ENCODE peak calls at places on chromosomes 12 and 14, in nine cellular contexts. J, M, Z, F, H, B, A, U and O are unnamed samples.

GRCh38 chr12:111182391-111182790 is 186.5 kb downstream of the PHETA1 start:
- DNase-seq in J (no peak), M (no peak), Z (no peak), F (no peak), H (no peak), B (no peak), A (no peak), U (no peak), O (no peak)

GRCh38 chr14:101077511-101078074 is 174.1 kb upstream of the RTL1 start:
- DNase-seq in J (peak; percentile 67), M (no peak), Z (peak; percentile 53), F (peak; percentile 75), H (peak; percentile 73), B (peak; percentile 82), A (no peak), U (no peak), O (no peak)

GRCh38 chr14:99590746-99591555 is 13.1 kb downstream of the CCDC85C start:
- DNase-seq in J (peak; percentile 74), M (no peak), Z (no peak), F (no peak), H (peak; percentile 88), B (no peak), A (no peak), U (no peak), O (no peak)

GRCh38 chr14:90758959-90759358 is 57.3 kb downstream of the TTC7B start:
- DNase-seq in J (peak; percentile 77), M (peak; percentile 4), Z (no peak), F (no peak), H (no peak), B (no peak), A (no peak), U (no peak), O (no peak)

GRCh38 chr14:75578099-75578785 is at the start of gene FLVCR2:
- DNase-seq in J (peak; percentile 78), M (no peak), Z (peak; percentile 84), F (peak; percentile 91), H (peak; percentile 83), B (peak; percentile 76), A (no peak), U (peak; percentile 26), O (peak; percentile 65)

GRCh38 chr14:92786427-92786756 is 7.7 kb upstream of the GOLGA5 start:
- DNase-seq in J (no peak), M (no peak), Z (no peak), F (no peak), H (no peak), B (no peak), A (no peak), U (no peak), O (no peak)

GRCh38 chr14:32329690-32330290 is 692 bp downstream of the AKAP6 start:
- DNase-seq in J (no peak), M (no peak), Z (no peak), F (no peak), H (no peak), B (no peak), A (no peak), U (peak; percentile 26), O (no peak)

GRCh38 chr14:100696590-100696989 is 30.1 kb upstream of the DLK1 start:
- DNase-seq in J (peak; percentile 20), M (no peak), Z (no peak), F (peak; percentile 61), H (peak; percentile 84), B (no peak), A (no peak), U (no peak), O (no peak)

GRCh38 chr12:89836026-89836425 is 127.4 kb upstream of the ATP2B1 start:
- DNase-seq in J (no peak), M (no peak), Z (no peak), F (no peak), H (no peak), B (no peak), A (no peak), U (no peak), O (no peak)

GRCh38 chr14:21699551-21699950 is 25.9 kb upstream of the OR4E1 start:
- DNase-seq in J (no peak), M (no peak), Z (no peak), F (no peak), H (no peak), B (no peak), A (no peak), U (peak; percentile 28), O (no peak)

GRCh38 chr14:83828406-83828805 is 1701.5 kb upstream of the FLRT2 start:
- DNase-seq in J (no peak), M (no peak), Z (no peak), F (no peak), H (no peak), B (no peak), A (no peak), U (no peak), O (no peak)

DNA sequence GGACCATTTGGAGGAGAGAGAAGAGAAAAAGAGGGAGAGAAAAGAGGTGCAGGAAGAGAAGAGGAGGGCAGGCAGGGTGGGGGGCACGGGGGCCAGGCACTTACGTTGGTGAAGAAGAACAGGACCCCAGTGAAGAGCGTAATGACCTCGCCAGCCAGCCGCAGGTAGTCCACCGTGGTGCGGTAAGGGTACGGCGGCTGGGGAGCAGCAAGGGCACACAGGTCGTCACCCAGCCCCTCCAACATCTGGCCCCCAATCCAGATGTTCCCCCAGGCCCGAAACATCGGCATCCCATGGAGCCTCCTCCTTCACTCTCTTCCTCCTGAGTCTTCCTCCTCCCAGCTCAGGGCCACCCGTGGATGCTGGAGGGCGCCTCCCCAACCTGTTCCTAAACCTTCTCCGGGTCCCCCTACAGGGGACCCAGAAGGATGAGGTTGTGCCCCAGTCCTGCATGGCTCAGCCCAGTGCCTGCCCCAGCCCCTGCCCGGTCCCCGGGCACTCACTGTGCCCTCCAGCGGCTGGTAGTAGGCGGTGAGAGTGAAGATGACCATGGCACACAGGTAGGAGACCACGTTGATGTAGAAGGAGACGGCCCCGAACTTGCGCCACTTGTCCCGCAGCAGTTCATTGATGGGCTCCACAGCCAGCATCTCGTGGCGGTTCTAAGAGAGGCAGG is 39.2 kb downstream of the TRPV4 start:
- DNase-seq in J (no peak), M (no peak), Z (no peak), F (no peak), H (no peak), B (no peak), A (no peak), U (no peak), O (no peak)
- TF ChIP-seq EZH2phosphoT487 in J (no peak), M (no peak), Z (no peak), F (no peak), H (no peak), B (no peak), A (no peak), U (no peak), O (no peak)

DNA sequence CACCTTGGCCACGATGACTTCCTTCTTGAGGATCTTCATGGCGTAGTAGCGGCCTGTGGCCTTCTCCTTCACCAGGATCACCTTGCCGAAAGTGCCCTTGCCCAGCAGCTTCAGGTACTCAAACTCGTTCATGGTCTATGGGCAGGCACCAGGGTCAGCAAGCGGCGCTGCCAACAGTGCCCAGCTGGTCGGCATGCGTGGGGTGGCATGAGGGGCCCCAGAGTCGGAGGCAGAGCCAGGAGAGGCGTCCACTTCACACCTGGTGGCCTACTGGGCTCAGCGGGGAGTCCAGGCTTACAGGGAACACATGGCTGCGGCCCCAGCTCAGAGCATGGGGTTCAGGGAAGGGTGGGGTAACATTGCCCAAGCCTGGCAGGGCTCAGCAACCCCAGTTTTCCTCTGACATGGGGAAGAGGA is 20.5 kb downstream of the AKT1 start:
- DNase-seq in J (no peak), M (no peak), Z (no peak), F (no peak), H (no peak), B (no peak), A (no peak), U (no peak), O (no peak)
- H3K36me3 ChIP-seq in J (peaks cover 6% of the 10 kb centered on the region), M (peaks cover 55% of the 10 kb centered on the region), Z (no peaks in the 10 kb centered on the region), F (no peaks in the 10 kb centered on the region), H (peaks cover 12% of the 10 kb centered on the region), B (peaks cover 5% of the 10 kb centered on the region), A (peaks cover 2% of the 10 kb centered on the region), U (no peaks in the 10 kb centered on the region), O (peaks cover 27% of the 10 kb centered on the region)

GRCh38 chr12:120725151-120725658 is 421 bp upstream of the ACADS start:
- DNase-seq in J (no peak), M (no peak), Z (peak; percentile 33), F (no peak), H (no peak), B (peak; percentile 37), A (no peak), U (no peak), O (no peak)
- TF ChIP-seq EZH2phosphoT487 in J (no peak), M (no peak), Z (peak; percentile 29), F (no peak), H (no peak), B (no peak), A (no peak), U (no peak), O (no peak)

GRCh38 chr12:6729186-6729585 is 5.3 kb downstream of the COPS7A start:
- DNase-seq in J (no peak), M (no peak), Z (no peak), F (no peak), H (no peak), B (no peak), A (no peak), U (no peak), O (no peak)

GRCh38 chr12:6734506-6735082 is 10.7 kb downstream of the COPS7A start:
- DNase-seq in J (no peak), M (no peak), Z (no peak), F (no peak), H (no peak), B (no peak), A (no peak), U (no peak), O (no peak)

GRCh38 chr12:6735448-6736191 is 11.8 kb downstream of the COPS7A start:
- DNase-seq in J (peak; percentile 80), M (peak; percentile 39), Z (peak; percentile 74), F (peak; percentile 75), H (peak; percentile 76), B (peak; percentile 66), A (no peak), U (peak; percentile 65), O (peak; percentile 63)

GRCh38 chr12:6725350-6725749 is 1.5 kb downstream of the COPS7A start:
- DNase-seq in J (no peak), M (no peak), Z (no peak), F (no peak), H (no peak), B (no peak), A (no peak), U (no peak), O (no peak)

GRCh38 chr12:6730169-6730568 is 6.3 kb downstream of the COPS7A start:
- DNase-seq in J (no peak), M (peak; percentile 25), Z (no peak), F (no peak), H (no peak), B (peak; percentile 42), A (no peak), U (no peak), O (no peak)
- H3K36me3 ChIP-seq in J (peaks cover 9% of the 10 kb centered on the region), M (peaks cover 43% of the 10 kb centered on the region), Z (no peaks in the 10 kb centered on the region), F (no peaks in the 10 kb centered on the region), H (peaks cover 19% of the 10 kb centered on the region), B (peaks cover 14% of the 10 kb centered on the region), A (peaks cover 18% of the 10 kb centered on the region), U (peaks cover 5% of the 10 kb centered on the region), O (peaks cover 8% of the 10 kb centered on the region)